ENCODE peak calls at places on chromosomes 5 and 9, in nine cellular contexts. S is right atrium auricular region, N is neural progenitor cell, M is OCI-LY7, K is transverse colon, I is PC-9, H is upper lobe of right lung, E is tibial nerve, G is PC-3. B is an unnamed sample. For H3K4me1, the result is how much of the 10 kb centered on the place peaks cover.

GRCh38 chr9:17116400-17116837 is 18.4 kb upstream of the CNTLN start:
- DNase-seq in H (no peak), I (no peak), K (no peak), S (no peak), M (peak), E (no peak), N (peak), G (peak), B (no peak)

GRCh38 chr9:92616199-92617129 is 53.5 kb downstream of the IPPK start:
- DNase-seq in G (no peak), I (no peak), N (no peak), K (no peak), H (no peak), S (peak), E (peak), M (no peak), B (no peak)

GRCh38 chr5:159773062-159773924 is 143.0 kb upstream of the ADRA1B start:
- DNase-seq in S (peak), K (peak), I (peak), H (peak), G (peak), E (peak), N (peak), M (no peak), B (no peak)

GRCh38 chr5:180533845-180534244 is 39.7 kb downstream of the CNOT6 start:
- DNase-seq in E (no peak), K (no peak), S (no peak), I (no peak), M (no peak), G (no peak), H (no peak), N (no peak), B (no peak)

GRCh38 chr9:127858041-127858512 is 3.6 kb upstream of the ENG start:
- DNase-seq in N (no peak), H (no peak), G (no peak), K (no peak), S (peak), M (no peak), E (no peak), I (no peak), B (no peak)

GRCh38 chr5:181149806-181150733 is 2.7 kb downstream of the OR2V2 start:
- DNase-seq in S (no peak), M (peak), G (no peak), I (no peak), H (no peak), E (no peak), K (no peak), N (no peak), B (no peak)

GRCh38 chr5:33370135-33370472 is 70.7 kb upstream of the TARS1 start:
- DNase-seq in I (no peak), S (no peak), E (no peak), H (no peak), N (no peak), K (no peak), M (no peak), G (peak), B (no peak)

GRCh38 chr9:5850735-5851122 is 17.8 kb upstream of the ERMP1 start:
- DNase-seq in S (no peak), G (no peak), M (no peak), K (no peak), I (no peak), H (no peak), E (no peak), N (no peak), B (no peak)

GRCh38 chr5:16727937-16728336 is 111.1 kb upstream of the RETREG1 start:
- DNase-seq in K (peak), G (no peak), N (no peak), M (no peak), E (peak), I (no peak), H (no peak), S (no peak), B (no peak)

GRCh38 chr5:148820778-148821395 is 5.5 kb upstream of the ADRB2 start:
- DNase-seq in I (no peak), G (peak), E (peak), H (no peak), S (no peak), M (peak), N (peak), K (no peak), B (no peak)

GRCh38 chr5:146005264-146005663 is 68.9 kb downstream of the SH3RF2 start:
- DNase-seq in E (no peak), M (no peak), I (no peak), G (no peak), K (no peak), H (no peak), S (no peak), N (no peak), B (no peak)

GRCh38 chr9:130290353-130291181 is 25.0 kb downstream of the HMCN2 start:
- DNase-seq in H (no peak), G (no peak), S (no peak), I (no peak), K (peak), M (no peak), E (no peak), N (no peak), B (no peak)

GRCh38 chr5:103086547-103086946 is 33.4 kb downstream of the GIN1 start:
- DNase-seq in E (no peak), G (no peak), I (no peak), S (no peak), H (no peak), M (no peak), K (no peak), N (no peak), B (no peak)

GRCh38 chr9:1366300-1366699 is 316.1 kb downstream of the DMRT2 start:
- DNase-seq in M (no peak), I (no peak), E (no peak), K (no peak), G (no peak), S (no peak), H (no peak), N (no peak), B (peak)

GRCh38 chr5:108801776-108802175 is 54.1 kb downstream of the FER start:
- DNase-seq in S (no peak), E (no peak), K (no peak), G (peak), M (no peak), H (no peak), I (peak), N (no peak), B (no peak)

GRCh38 chr9:128203842-128204551 is 818 bp downstream of the DNM1 start:
- DNase-seq in I (peak), N (peak), H (no peak), G (peak), E (no peak), S (peak), K (no peak), M (no peak), B (no peak)

GRCh38 chr5:149895416-149896345 is 48.9 kb downstream of the PDE6A start:
- DNase-seq in S (no peak), N (no peak), E (no peak), M (no peak), G (peak), H (no peak), I (no peak), K (no peak), B (no peak)

GRCh38 chr5:122424211-122424610 is 112.2 kb downstream of the SNCAIP start:
- DNase-seq in I (no peak), E (no peak), K (no peak), N (peak), S (no peak), M (no peak), H (no peak), G (no peak), B (no peak)

GRCh38 chr5:179823937-179824744 is 3.4 kb downstream of the SQSTM1 start:
- DNase-seq in E (no peak), K (no peak), I (no peak), G (no peak), N (no peak), M (no peak), S (no peak), H (no peak), B (no peak)

GRCh38 chr9:14799030-14799429 is 76.5 kb upstream of the CER1 start:
- DNase-seq in I (no peak), S (no peak), M (no peak), H (no peak), G (no peak), E (no peak), K (no peak), N (no peak), B (no peak)

GRCh38 chr5:115770466-115770865 is 46.0 kb downstream of the CDO1 start:
- DNase-seq in S (no peak), N (peak), G (peak), K (no peak), M (peak), E (no peak), I (no peak), H (no peak), B (no peak)

GRCh38 chr9:12774861-12775367 is at the start of gene LURAP1L:
- DNase-seq in M (no peak), H (no peak), I (peak), N (peak), E (peak), G (peak), K (peak), S (peak), B (no peak)

GRCh38 chr5:37774912-37775483 is 64.8 kb downstream of the GDNF start:
- DNase-seq in M (peak), N (peak), K (no peak), E (no peak), G (peak), H (no peak), S (no peak), I (no peak), B (no peak)

GRCh38 chr9:134130503-134131375 is 5.1 kb upstream of the WDR5 start:
- DNase-seq in S (no peak), I (peak), N (peak), H (peak), E (peak), K (peak), G (no peak), M (no peak), B (no peak)

GRCh38 chr5:67792891-67793290 is 422.7 kb upstream of the PIK3R1 start:
- DNase-seq in S (peak), G (no peak), M (no peak), N (no peak), H (no peak), I (no peak), E (peak), K (no peak), B (no peak)

GRCh38 chr5:158431369-158432029 is 572.6 kb upstream of the CLINT1 start:
- DNase-seq in E (no peak), G (no peak), N (no peak), S (no peak), M (peak), K (no peak), H (no peak), I (no peak), B (no peak)
- H3K4me3 ChIP-seq in E (no peak), G (no peak), N (no peak), S (no peak), M (peak), K (no peak), H (no peak), I (no peak), B (no peak)

DNA sequence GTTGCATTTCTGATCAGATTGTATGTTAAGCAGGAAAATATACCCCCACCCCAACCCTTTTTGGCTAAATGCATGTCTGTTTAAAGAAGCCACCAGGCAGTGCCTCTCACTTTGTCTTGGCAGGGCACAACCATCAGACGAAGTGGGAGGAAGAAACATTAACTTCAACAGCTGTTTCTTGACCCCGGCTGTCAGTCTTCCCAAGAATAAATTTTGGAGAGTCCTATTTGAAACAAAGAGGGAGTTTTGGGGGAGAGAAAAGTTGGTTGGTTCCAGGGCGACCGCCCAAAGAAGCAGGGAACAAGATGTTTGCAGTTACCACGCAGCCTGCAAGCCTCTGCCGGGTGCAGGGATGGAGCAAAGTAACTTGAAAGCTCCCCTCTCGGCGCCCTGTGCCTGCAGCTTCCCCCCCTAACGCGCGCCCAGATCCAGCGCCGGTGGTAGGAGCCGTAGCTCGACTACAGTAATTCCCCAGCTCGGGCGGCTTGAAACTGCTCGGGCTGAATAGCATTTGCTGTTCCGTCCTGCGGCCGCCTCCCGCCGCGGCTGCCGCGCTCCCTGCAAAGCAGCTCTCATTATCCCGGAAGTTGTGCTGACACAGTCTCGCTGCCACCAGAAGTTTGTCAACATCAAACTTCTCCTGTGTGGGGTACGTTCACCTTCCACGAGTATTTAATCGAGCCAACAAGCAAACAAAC is 100.7 kb upstream of the SSBP2 start:
- DNase-seq in S (peak), I (peak), G (peak), E (peak), K (peak), M (peak), H (peak), N (peak), B (peak)
- H3K4me1 ChIP-seq in S (half or more), I (under half), G (under half), E (under half), K (under half), M (half or more), H (under half), N (half or more), B (under half)

DNA sequence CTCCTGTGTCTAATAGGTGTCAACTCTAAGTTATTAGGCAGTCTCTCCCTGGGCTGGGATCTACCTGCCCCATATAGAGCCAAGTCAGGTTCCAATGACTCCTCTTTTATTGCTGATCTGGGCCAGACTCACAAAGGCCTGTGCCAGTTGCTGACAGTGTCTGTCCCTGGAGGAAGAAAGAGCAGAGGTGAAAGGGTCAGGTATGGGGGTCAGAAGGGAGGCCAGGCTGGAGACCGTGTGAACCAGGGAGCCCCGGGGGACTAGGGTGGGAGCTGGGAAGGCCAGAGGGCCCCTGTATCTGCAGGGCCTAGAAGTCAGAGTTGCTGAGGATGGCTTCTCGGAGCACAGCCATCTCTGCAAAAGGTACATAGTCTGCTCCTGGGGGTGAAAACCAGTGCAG is 3.5 kb upstream of the HINT2 start:
- DNase-seq in H (no peak), I (no peak), G (no peak), E (no peak), K (no peak), M (no peak), S (no peak), N (no peak), B (no peak)
- H3K4me3 ChIP-seq in H (no peak), I (no peak), G (no peak), E (no peak), K (no peak), M (no peak), S (no peak), N (no peak), B (no peak)

GRCh38 chr5:143105216-143105905 is 298.1 kb downstream of the NR3C1 start:
- DNase-seq in E (no peak), K (no peak), N (no peak), S (no peak), G (no peak), H (no peak), M (no peak), I (no peak), B (no peak)

GRCh38 chr5:143111799-143112198 is 291.7 kb downstream of the NR3C1 start:
- DNase-seq in E (no peak), H (no peak), I (no peak), K (no peak), G (no peak), N (no peak), M (no peak), S (no peak), B (no peak)

GRCh38 chr5:143110591-143110990 is 292.9 kb downstream of the NR3C1 start:
- DNase-seq in N (no peak), E (no peak), K (no peak), H (no peak), M (no peak), S (no peak), G (no peak), I (no peak), B (no peak)

GRCh38 chr5:143106175-143106574 is 297.3 kb downstream of the NR3C1 start:
- DNase-seq in I (peak), E (peak), N (peak), H (no peak), K (no peak), S (no peak), G (peak), M (peak), B (no peak)

DNA sequence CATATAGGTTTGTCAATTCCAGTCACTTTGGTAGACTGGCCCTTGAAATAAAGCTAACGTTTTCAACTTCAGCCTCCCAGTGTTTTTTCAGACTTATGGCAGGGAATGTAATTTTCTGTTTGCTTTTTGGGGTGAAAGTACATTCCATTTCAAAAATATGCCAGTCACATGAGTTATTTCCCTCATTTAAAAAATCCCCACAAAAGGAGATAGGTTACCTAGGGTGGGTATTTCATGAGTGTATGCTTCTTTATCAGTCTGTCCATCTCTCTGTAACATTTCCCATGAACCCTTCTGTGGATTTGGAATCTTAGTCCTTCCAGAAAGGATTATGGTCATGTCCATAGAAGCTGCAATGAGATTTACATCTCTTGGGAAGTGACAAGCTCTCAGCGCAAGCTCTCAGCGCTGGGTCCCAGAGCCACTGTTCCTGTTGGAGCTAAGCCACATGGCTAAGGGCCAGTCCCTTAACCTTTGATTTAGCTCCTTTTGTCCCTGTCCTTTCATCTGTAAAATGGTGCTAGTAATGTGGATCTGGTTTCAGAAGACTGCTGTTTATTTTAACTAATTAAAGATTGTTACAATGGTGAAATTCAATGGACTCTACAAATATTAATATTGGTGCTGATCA is 294.9 kb downstream of the NR3C1 start:
- DNase-seq in H (no peak), I (peak), M (no peak), G (no peak), K (peak), S (no peak), E (no peak), N (peak), B (no peak)
- H3K4me1 ChIP-seq in H (under half), I (under half), M (under half), G (under half), K (under half), S (under half), E (under half), N (under half), B (under half)

DNA sequence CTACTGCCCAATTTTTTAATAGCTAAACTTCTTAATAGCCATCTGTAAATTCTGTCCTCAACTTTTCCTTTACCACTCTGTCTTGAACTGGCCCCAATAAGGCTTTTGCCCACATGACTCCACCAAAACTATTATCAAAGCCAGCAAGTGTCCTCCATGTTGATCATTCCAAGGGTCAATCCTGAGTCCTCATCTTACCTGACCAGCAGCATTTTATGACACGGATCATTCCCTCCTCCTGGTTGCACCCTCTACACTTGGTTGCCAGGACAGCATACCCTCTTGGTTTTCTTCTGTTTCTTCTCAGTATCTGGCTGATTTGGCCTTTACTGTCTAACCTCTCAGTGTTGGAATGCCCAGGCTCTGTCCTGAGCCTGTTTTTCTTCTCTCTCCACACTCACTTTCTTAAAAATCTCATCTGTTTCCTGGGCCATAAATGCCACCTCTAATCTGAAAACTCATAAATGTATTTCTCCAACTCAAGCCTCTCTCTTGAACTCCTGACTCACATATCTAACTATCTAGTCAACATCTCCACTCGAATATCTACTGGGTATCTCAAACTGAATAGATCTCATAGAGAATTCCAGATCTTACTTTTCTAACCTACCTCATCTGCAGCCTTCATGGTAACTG is 40.0 kb upstream of the CDC42SE2 start:
- DNase-seq in I (no peak), G (no peak), N (no peak), S (no peak), E (no peak), H (no peak), K (no peak), M (no peak), B (no peak)
- H3K4me3 ChIP-seq in I (no peak), G (no peak), N (no peak), S (no peak), E (no peak), H (no peak), K (no peak), M (no peak), B (no peak)

GRCh38 chr5:137831526-137831925 is 36.1 kb upstream of the MYOT start:
- DNase-seq in E (no peak), M (no peak), I (no peak), G (no peak), H (no peak), N (no peak), K (no peak), S (no peak), B (no peak)

GRCh38 chr5:137836301-137836700 is 31.4 kb upstream of the MYOT start:
- DNase-seq in S (no peak), E (no peak), N (no peak), M (no peak), I (no peak), G (no peak), K (no peak), H (no peak), B (no peak)

GRCh38 chr5:137834498-137834897 is 33.2 kb upstream of the MYOT start:
- DNase-seq in G (peak), S (no peak), E (no peak), M (no peak), K (no peak), N (no peak), I (no peak), H (no peak), B (no peak)

GRCh38 chr5:137832416-137832815 is 35.2 kb upstream of the MYOT start:
- DNase-seq in H (no peak), E (no peak), S (no peak), M (no peak), N (no peak), K (no peak), I (no peak), G (no peak), B (no peak)

DNA sequence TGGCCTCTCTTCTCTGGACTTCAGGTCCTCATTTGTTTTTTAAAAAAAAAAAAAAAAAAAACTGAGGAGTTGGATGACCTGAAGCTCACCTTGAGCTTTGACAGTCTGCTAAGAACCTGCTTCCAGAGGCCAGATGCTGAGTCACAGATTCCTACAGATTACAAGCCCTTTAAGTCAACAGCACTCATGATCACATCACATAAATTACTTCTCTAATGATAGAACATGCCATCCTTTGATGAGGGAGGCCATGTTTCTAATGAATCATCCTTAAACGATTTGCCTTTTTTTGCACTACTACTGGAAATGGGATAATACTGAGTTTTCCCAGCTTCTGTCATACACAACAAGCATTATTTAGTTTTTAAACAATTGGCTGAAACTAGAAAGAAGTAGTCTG is 34.2 kb upstream of the MYOT start:
- DNase-seq in S (no peak), H (no peak), M (no peak), N (no peak), G (peak), I (peak), K (no peak), E (no peak), B (no peak)
- H3K4me1 ChIP-seq in S (under half), H (under half), M (under half), N (under half), G (under half), I (under half), K (under half), E (under half), B (under half)

GRCh38 chr5:27403248-27403882 is 365.0 kb upstream of the CDH9 start:
- DNase-seq in N (no peak), H (no peak), G (peak), E (no peak), K (no peak), M (no peak), S (no peak), I (no peak), B (no peak)
- H3K4me3 ChIP-seq in N (no peak), H (no peak), G (peak), E (no peak), K (no peak), M (no peak), S (no peak), I (peak), B (no peak)